ENCODE peak calls at places on chromosome 13, in seven cellular contexts. Y, R, V, J, X, W and N are unnamed samples.

GRCh38 chr13:71464673-71465072 is 402.3 kb downstream of the DACH1 start:
- DNase-seq in Y (no peak), R (peak), V (no peak), J (no peak), X (no peak), W (no peak), N (no peak)

GRCh38 chr13:111027481-111028439 is 87.3 kb upstream of the ARHGEF7 start:
- DNase-seq in Y (no peak), R (peak), V (no peak), J (no peak), X (no peak), W (no peak), N (no peak)

GRCh38 chr13:90562388-90562787 is 785.1 kb upstream of the MIR17HG start:
- DNase-seq in Y (no peak), R (no peak), V (no peak), J (no peak), X (no peak), W (no peak), N (no peak)

GRCh38 chr13:46804391-46804815 is 7.4 kb upstream of the ESD start:
- DNase-seq in Y (peak), R (peak), V (no peak), J (no peak), X (no peak), W (no peak), N (no peak)

GRCh38 chr13:91195789-91196188 is 151.7 kb upstream of the MIR17HG start:
- DNase-seq in Y (no peak), R (no peak), V (no peak), J (no peak), X (no peak), W (no peak), N (no peak)

GRCh38 chr13:91078093-91078679 is 269.3 kb upstream of the MIR17HG start:
- DNase-seq in Y (no peak), R (peak), V (no peak), J (no peak), X (no peak), W (peak), N (no peak)

GRCh38 chr13:113791761-113792160 is 32.7 kb downstream of the TMEM255B start:
- DNase-seq in Y (no peak), R (no peak), V (no peak), J (no peak), X (peak), W (no peak), N (no peak)

GRCh38 chr13:96025283-96025682 is 27.9 kb downstream of the UGGT2 start:
- DNase-seq in Y (no peak), R (peak), V (no peak), J (no peak), X (no peak), W (no peak), N (no peak)

GRCh38 chr13:91955546-91956355 is 557.3 kb downstream of the GPC5 start:
- DNase-seq in Y (no peak), R (no peak), V (no peak), J (no peak), X (no peak), W (no peak), N (no peak)

GRCh38 chr13:25371608-25372274 is at the start of gene ATP8A2:
- DNase-seq in Y (no peak), R (no peak), V (no peak), J (no peak), X (no peak), W (peak), N (no peak)

GRCh38 chr13:86567119-86567518 is 767.9 kb upstream of the SLITRK6 start:
- DNase-seq in Y (no peak), R (no peak), V (no peak), J (no peak), X (no peak), W (peak), N (no peak)

GRCh38 chr13:110869231-110869804 is 45.6 kb downstream of the ANKRD10 start:
- DNase-seq in Y (no peak), R (no peak), V (no peak), J (no peak), X (no peak), W (no peak), N (no peak)

GRCh38 chr13:91346848-91347211 is 657 bp upstream of the MIR17HG start:
- DNase-seq in Y (no peak), R (no peak), V (peak), J (no peak), X (no peak), W (peak), N (peak)

GRCh38 chr13:106520205-106521004 is 15.1 kb downstream of the EFNB2 start:
- DNase-seq in Y (no peak), R (peak), V (no peak), J (no peak), X (no peak), W (no peak), N (no peak)

GRCh38 chr13:105735269-105735668 is 800.2 kb downstream of the EFNB2 start:
- DNase-seq in Y (no peak), R (no peak), V (no peak), J (no peak), X (no peak), W (no peak), N (no peak)

GRCh38 chr13:24613755-24614154 is 66.5 kb upstream of the ATP12A start:
- DNase-seq in Y (no peak), R (no peak), V (no peak), J (no peak), X (no peak), W (no peak), N (no peak)

GRCh38 chr13:62294210-62294609 is 878.6 kb upstream of the PCDH20 start:
- DNase-seq in Y (no peak), R (no peak), V (no peak), J (no peak), X (no peak), W (no peak), N (no peak)
- H3K4me3 ChIP-seq in Y (no peak), R (no peak), V (no peak), J (no peak), X (no peak), W (no peak), N (no peak)

DNA sequence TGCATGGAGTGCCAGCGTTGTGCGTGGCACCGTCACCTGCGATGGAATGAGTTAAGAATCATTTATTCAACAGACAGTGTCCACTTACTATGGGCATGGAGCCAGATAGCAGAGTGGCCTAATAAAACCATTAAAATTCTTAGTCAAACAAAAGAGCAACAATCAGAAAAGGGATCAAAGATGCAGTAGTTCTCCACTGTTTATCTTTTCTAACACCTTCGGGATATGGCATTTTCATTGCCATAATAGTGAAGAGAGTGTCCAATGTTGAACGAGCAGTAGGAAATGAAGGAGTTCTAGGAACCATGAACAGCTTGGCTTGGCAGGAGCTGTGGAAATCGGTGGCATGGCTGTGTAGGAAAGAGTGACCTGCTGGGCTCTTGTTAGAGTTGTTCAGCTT is 2.0 kb downstream of the TNFSF11 start:
- DNase-seq in Y (no peak), R (no peak), V (no peak), J (no peak), X (no peak), W (no peak), N (no peak)
- H3K4me3 ChIP-seq in Y (no peak), R (no peak), V (peak), J (no peak), X (no peak), W (no peak), N (peak)

DNA sequence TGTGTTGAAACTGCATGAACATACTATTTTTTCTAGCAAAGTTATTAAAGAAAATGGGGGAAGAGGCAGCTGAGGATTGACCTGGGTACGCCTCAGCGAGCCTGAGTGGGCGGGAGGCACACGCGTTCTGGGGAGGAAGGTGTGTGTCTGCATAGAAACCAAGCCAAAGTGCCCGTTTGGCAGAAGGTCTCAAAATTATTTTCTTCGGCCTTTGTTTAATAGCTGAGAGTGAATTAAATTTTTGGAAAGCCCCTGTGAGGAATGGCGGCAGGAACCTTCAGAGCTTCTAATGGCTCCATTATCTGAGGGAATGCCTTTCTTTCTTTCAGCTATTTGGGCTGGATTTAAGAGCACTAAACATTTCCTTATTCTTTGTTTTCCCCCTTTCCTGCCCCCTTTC is 5.2 kb downstream of the ZIC2 start:
- DNase-seq in Y (no peak), R (no peak), V (no peak), J (no peak), X (no peak), W (no peak), N (no peak)
- H3K4me3 ChIP-seq in Y (no peak), R (no peak), V (no peak), J (no peak), X (no peak), W (no peak), N (no peak)

GRCh38 chr13:99203601-99204579 is 3.2 kb downstream of the UBAC2 start:
- DNase-seq in Y (no peak), R (no peak), V (no peak), J (no peak), X (no peak), W (no peak), N (peak)
- H3K4me3 ChIP-seq in Y (no peak), R (no peak), V (peak), J (no peak), X (no peak), W (no peak), N (peak)

DNA sequence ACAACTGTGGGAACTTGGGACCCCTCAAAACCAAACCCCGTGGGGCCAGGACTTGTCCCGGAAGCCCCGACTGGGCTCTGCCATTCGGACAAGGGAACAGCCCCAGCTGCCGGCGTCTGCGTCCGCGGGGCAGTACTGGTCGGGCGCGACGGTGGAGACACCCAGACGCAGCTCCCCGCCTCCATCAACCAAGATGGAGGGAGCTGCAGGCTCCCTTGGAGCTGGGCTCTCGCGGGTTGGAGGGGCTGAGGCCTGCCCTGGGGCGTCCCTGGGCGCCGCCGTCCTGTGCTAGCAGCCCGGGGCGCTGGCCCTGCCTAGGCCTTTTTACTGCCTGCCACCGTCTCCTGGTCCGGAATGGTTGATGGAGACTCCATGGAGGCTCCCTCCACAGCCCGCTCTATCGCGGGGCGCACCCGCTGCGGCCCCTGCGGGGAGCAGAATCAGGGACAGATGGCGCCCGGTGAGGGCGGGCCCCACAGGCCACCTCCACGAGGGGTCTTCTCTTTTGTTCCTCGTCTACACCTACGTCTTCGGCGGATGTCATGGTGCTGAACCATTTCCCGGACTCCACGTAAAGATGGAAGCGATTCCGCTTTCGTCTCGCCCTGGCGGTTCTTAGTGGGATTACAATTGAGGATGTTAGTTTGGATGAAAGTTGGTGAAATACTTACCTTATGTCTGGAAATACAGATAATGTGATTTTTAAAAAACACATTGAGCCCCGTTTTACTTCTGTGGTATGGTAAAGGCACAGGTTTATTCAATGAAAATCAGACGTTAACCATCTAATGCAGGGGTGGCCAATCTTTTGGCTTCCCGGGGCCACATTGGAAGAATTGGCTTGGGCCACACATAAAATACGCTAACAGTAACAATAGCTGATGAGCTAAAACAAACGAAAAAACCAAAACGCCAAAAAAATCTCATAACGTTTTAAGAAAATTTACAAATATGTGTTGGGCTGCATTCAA is 1.2 kb upstream of the ZMYM5 start:
- DNase-seq in Y (no peak), R (peak), V (peak), J (peak), X (peak), W (peak), N (peak)
- H3K4me3 ChIP-seq in Y (peak), R (peak), V (peak), J (peak), X (peak), W (peak), N (peak)

GRCh38 chr13:112651306-112651705 is 38.5 kb upstream of the ATP11A start:
- DNase-seq in Y (no peak), R (no peak), V (no peak), J (peak), X (no peak), W (no peak), N (no peak)
- H3K4me3 ChIP-seq in Y (no peak), R (no peak), V (no peak), J (no peak), X (no peak), W (no peak), N (no peak)